ENCODE peak calls at places on chromosomes 7 and 10, in four cellular contexts. S, Z, V and W are unnamed samples.

GRCh38 chr7:22137026-22137425 is 191.3 kb upstream of the CDCA7L start:
- DNase-seq in Z (no peak), S (peak; percentile 51), V (no peak), W (peak; percentile 17)

GRCh38 chr7:53246974-53247373 is 211.5 kb downstream of the POM121L12 start:
- DNase-seq in S (no peak), Z (no peak), V (no peak), W (no peak)

GRCh38 chr10:119377905-119378736 is 164.4 kb downstream of the RGS10 start:
- DNase-seq in V (no peak), Z (no peak), S (peak; percentile 53), W (no peak)

GRCh38 chr7:20385121-20385520 is 54.4 kb downstream of the ITGB8 start:
- DNase-seq in V (no peak), Z (no peak), S (peak; percentile 94), W (peak; percentile 77)

GRCh38 chr10:92691591-92692084 is 1.9 kb downstream of the HHEX start:
- DNase-seq in Z (peak; percentile 68), V (peak; percentile 19), S (no peak), W (no peak)

GRCh38 chr7:78141533-78142281 is 343.1 kb downstream of the PHTF2 start:
- DNase-seq in Z (no peak), S (peak; percentile 58), V (peak; percentile 38), W (peak; percentile 14)

GRCh38 chr7:93964262-93964661 is 39.9 kb downstream of the BET1 start:
- DNase-seq in Z (no peak), V (no peak), S (no peak), W (no peak)

GRCh38 chr10:113027574-113028392 is 77.7 kb downstream of the TCF7L2 start:
- DNase-seq in S (no peak), V (no peak), Z (no peak), W (no peak)

GRCh38 chr10:86506499-86506898 is 15.1 kb downstream of the WAPL start:
- DNase-seq in S (no peak), Z (no peak), V (no peak), W (peak; percentile 29)

GRCh38 chr10:21292763-21293517 is 232.5 kb downstream of the SKIDA1 start:
- DNase-seq in Z (peak; percentile 80), S (peak; percentile 99), V (peak; percentile 69), W (peak; percentile 99)
- H3K4me3 ChIP-seq in Z (peak overlapping the region; percentile 35), S (peak overlapping the region; percentile 53), V (no peak overlapping the region), W (peak overlapping the region; percentile 34)

GRCh38 chr7:17934094-17934493 is 6.2 kb downstream of the SNX13 start:
- DNase-seq in S (no peak), V (no peak), Z (no peak), W (no peak)
- H3K4me3 ChIP-seq in S (no peak overlapping the region), V (no peak overlapping the region), Z (no peak overlapping the region), W (no peak overlapping the region)

GRCh38 chr10:22316286-22317120 is at the start of gene COMMD3:
- DNase-seq in V (peak; percentile 88), S (peak; percentile 89), Z (peak; percentile 85), W (peak; percentile 90)

GRCh38 chr10:22317121-22317370 is 858 bp downstream of the COMMD3 start:
- DNase-seq in S (no peak), Z (no peak), V (no peak), W (no peak)

GRCh38 chr10:22317771-22318565 is 1.8 kb downstream of the COMMD3 start:
- DNase-seq in Z (no peak), V (no peak), S (no peak), W (no peak)

GRCh38 chr10:22315455-22316285 is 518 bp upstream of the COMMD3 start:
- DNase-seq in Z (no peak), S (no peak), V (no peak), W (no peak)

DNA sequence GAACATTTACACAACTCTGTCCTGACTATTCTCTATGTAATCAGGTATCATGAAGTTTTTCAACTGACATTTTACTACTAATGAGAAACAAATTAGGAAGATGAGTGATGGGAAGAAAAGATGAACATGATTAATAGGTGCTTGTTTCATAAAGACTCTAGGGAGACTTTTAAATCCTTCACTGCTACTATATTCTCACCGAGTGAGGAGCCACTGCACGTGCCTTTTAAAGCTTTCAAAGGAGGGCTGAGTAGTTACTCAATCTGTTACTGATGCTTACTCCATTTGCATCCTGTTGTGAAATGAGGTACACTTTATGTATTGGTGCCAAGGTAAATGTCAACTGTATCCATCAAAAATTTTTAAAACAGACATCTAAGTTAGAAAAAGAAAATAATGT is 1.3 kb upstream of the COMMD3 start:
- DNase-seq in V (no peak), Z (no peak), S (no peak), W (peak; percentile 42)
- H3K4me3 ChIP-seq in V (no peak overlapping the region), Z (no peak overlapping the region), S (no peak overlapping the region), W (no peak overlapping the region)

DNA sequence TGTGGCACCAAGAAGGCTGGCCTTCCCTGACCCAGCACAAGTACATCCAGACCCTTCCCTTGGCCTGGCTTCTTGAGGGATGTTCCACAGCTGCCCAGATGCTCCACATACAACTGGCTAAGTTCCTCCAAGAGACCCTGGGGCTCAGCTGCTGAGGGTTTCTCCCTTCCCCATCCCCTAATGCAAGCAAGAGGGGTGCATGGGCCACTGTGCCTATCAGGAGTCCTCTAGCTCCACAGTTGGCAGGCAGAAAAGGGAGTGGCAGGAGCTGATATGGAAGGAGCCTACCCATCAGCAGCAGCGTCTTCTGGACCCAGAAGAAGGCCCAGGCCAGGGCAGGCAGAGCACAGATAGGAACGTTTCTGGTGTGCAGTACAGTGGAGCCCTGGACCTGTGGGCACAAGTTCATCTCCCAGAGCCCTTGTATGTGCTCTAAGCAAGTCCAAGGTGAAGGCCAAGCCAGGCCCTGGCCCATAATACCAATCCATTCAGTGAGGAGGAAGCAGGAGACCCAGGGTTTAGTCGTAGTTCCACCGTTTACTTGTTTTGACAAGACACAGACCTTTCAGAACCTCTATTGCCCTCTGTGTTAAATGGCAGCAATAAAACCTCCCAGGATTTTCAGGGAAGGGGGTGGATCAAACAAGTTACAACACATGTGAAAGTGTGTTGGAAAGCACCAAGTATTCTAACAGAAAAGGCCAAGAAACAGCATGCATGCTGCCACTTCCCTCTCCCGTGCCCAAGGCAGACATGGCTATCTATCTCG is 26.1 kb downstream of the VSIR start:
- DNase-seq in Z (no peak), V (no peak), S (no peak), W (no peak)
- H3K4me3 ChIP-seq in Z (no peak overlapping the region), V (no peak overlapping the region), S (no peak overlapping the region), W (no peak overlapping the region)

GRCh38 chr7:7495171-7495570 is 40.5 kb downstream of the COL28A1 start:
- DNase-seq in V (no peak), Z (no peak), S (no peak), W (no peak)

GRCh38 chr7:7498881-7499280 is 36.8 kb downstream of the COL28A1 start:
- DNase-seq in Z (no peak), S (no peak), V (no peak), W (no peak)

GRCh38 chr7:7496326-7496725 is 39.3 kb downstream of the COL28A1 start:
- DNase-seq in V (no peak), S (peak; percentile 39), Z (no peak), W (no peak)

GRCh38 chr7:7504910-7505704 is 30.6 kb downstream of the COL28A1 start:
- DNase-seq in Z (no peak), V (no peak), S (peak; percentile 44), W (no peak)

DNA sequence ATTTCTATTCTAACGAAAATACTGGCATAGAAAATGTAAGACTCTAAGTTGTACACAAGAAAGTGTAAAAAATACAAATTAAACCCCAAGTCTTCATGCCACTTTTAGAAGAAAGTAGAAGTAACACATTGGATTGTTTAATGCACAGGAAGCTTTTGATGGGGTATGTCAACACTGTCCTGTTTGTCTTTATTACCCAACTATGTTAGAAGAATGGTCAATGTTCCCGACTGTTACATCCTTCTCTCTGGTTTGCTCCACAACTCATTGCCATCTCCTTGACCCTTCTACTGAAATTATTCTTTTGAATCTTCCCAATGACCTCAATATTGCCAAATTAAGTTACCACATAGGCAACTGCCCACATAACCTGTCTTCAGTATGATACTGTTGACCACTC is 35.8 kb downstream of the COL28A1 start:
- DNase-seq in Z (no peak), S (no peak), V (no peak), W (no peak)
- H3K4me3 ChIP-seq in Z (no peak overlapping the region), S (no peak overlapping the region), V (no peak overlapping the region), W (no peak overlapping the region)

GRCh38 chr7:128865996-128866877 is 3.6 kb downstream of the ATP6V1F start:
- DNase-seq in Z (no peak), S (no peak), V (no peak), W (no peak)

GRCh38 chr7:128868624-128869137 is 6.0 kb downstream of the ATP6V1F start:
- DNase-seq in S (no peak), V (no peak), Z (no peak), W (no peak)

GRCh38 chr7:128869138-128869943 is 6.7 kb downstream of the ATP6V1F start:
- DNase-seq in S (no peak), Z (no peak), V (peak; percentile 36), W (peak; percentile 28)

GRCh38 chr7:128867241-128867640 is 4.6 kb downstream of the ATP6V1F start:
- DNase-seq in Z (no peak), V (no peak), S (no peak), W (no peak)

DNA sequence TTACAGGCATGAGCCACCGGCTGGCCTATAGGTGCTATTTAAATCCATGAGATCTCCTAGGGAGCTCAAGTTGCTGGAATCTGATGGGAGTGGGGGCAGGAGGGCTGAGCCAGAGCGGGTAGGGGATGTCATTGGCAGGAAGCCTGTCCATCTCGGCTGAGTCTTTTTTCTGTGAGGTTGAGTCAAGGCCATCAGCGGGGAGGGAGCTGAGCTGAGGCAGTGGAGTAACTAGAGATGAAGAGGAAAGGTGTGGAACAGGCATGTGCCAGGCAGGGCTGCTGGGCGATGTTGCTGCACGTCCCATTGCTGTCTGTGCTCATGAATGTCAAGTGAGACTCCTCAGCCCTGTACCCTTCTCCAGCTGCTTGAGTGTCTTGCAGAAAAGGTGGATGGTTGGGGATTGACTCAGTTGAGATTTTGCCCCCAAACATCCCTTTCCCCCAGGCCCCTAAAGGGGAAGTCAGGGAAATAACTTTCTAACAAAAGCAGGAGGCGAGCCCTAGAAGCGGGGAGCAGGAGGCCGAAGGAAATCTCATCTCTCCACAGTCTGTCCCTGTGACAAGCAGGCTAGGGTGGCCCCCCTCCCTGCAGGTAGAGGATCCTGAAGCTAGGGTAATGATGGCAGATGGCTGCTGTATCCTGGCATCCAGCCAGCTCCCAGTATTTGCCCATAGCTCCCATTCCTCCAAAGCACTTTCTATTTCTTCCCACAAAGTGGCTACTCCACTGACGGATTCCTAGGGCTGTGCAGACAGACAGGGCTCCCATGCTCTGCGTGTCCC is 5.4 kb downstream of the ATP6V1F start:
- DNase-seq in V (no peak), S (no peak), Z (no peak), W (no peak)
- H3K4me3 ChIP-seq in V (no peak overlapping the region), S (no peak overlapping the region), Z (no peak overlapping the region), W (no peak overlapping the region)

GRCh38 chr10:19816420-19817250 is at the start of gene PLXDC2:
- DNase-seq in Z (peak; percentile 58), V (peak; percentile 47), S (peak; percentile 51), W (peak; percentile 59)
- H3K4me3 ChIP-seq in Z (peak within 1 kb of the TSS; percentile 69), V (peak within 1 kb of the TSS; percentile 53), S (peak within 1 kb of the TSS; percentile 67), W (peak within 1 kb of the TSS; percentile 66)